ENCODE peak calls at places on chromosomes 1 and 21, in ten cellular contexts. Y, X, B, K, T, C, V, Q, R and F are unnamed samples.

GRCh38 chr21:41359289-41359688 is 2.5 kb upstream of the MX2 start:
- DNase-seq in Y (no peak), X (no peak), B (peak; percentile 58), K (no peak), T (no peak), C (no peak), V (no peak), Q (no peak), R (peak; percentile 43), F (no peak)

GRCh38 chr21:42835611-42836401 is 43.5 kb downstream of the WDR4 start:
- DNase-seq in Y (no peak), X (no peak), B (no peak), K (no peak), T (no peak), C (no peak), V (no peak), Q (no peak), R (no peak), F (no peak)

GRCh38 chr1:216281757-216282156 is 141.5 kb downstream of the USH2A start:
- DNase-seq in Y (no peak), X (no peak), B (no peak), K (no peak), T (no peak), C (no peak), V (no peak), Q (no peak), R (no peak), F (no peak)

GRCh38 chr1:100847481-100847880 is 47.2 kb downstream of the EXTL2 start:
- DNase-seq in Y (no peak), X (no peak), B (no peak), K (peak; percentile 83), T (no peak), C (no peak), V (no peak), Q (no peak), R (no peak), F (no peak)

GRCh38 chr1:228424685-228425660 is 8.3 kb upstream of the TRIM17 start:
- DNase-seq in Y (no peak), X (no peak), B (no peak), K (no peak), T (no peak), C (no peak), V (no peak), Q (no peak), R (no peak), F (no peak)

GRCh38 chr1:116337398-116337797 is 35.6 kb upstream of the ATP1A1 start:
- DNase-seq in Y (no peak), X (no peak), B (no peak), K (no peak), T (no peak), C (no peak), V (no peak), Q (no peak), R (no peak), F (no peak)

GRCh38 chr1:228283476-228284147 is 75.8 kb downstream of the OBSCN start:
- DNase-seq in Y (no peak), X (no peak), B (no peak), K (no peak), T (no peak), C (no peak), V (no peak), Q (no peak), R (no peak), F (no peak)

GRCh38 chr1:109186704-109187071 is 27.0 kb upstream of the SARS1 start:
- DNase-seq in Y (no peak), X (no peak), B (no peak), K (no peak), T (peak; percentile 33), C (peak; percentile 66), V (no peak), Q (no peak), R (no peak), F (peak; percentile 35)

GRCh38 chr1:109628540-109629321 is 9.1 kb downstream of the AMPD2 start:
- DNase-seq in Y (peak; percentile 21), X (no peak), B (no peak), K (no peak), T (no peak), C (peak; percentile 76), V (no peak), Q (no peak), R (no peak), F (no peak)

GRCh38 chr21:42991992-42992740 is 17.8 kb downstream of the PKNOX1 start:
- DNase-seq in Y (peak; percentile 54), X (no peak), B (no peak), K (peak; percentile 53), T (peak; percentile 12), C (no peak), V (peak; percentile 77), Q (no peak), R (peak; percentile 80), F (no peak)

GRCh38 chr1:221884821-221885220 is 142.9 kb upstream of the DUSP10 start:
- DNase-seq in Y (no peak), X (no peak), B (no peak), K (no peak), T (no peak), C (no peak), V (no peak), Q (no peak), R (no peak), F (no peak)

GRCh38 chr1:228166170-228166936 is 749 bp downstream of the IBA57 start:
- DNase-seq in Y (peak; percentile 25), X (peak; percentile 28), B (peak; percentile 63), K (no peak), T (peak; percentile 78), C (peak; percentile 80), V (peak; percentile 36), Q (no peak), R (peak; percentile 64), F (no peak)

GRCh38 chr1:51518730-51519047 is 377 bp downstream of the EPS15 start:
- DNase-seq in Y (peak; percentile 58), X (peak; percentile 14), B (peak; percentile 45), K (no peak), T (peak; percentile 43), C (peak; percentile 8), V (no peak), Q (no peak), R (no peak), F (no peak)

GRCh38 chr1:202501281-202501680 is 152.8 kb downstream of the PPP1R12B start:
- DNase-seq in Y (peak; percentile 21), X (no peak), B (no peak), K (peak; percentile 32), T (no peak), C (no peak), V (peak; percentile 9), Q (peak; percentile 3), R (peak; percentile 39), F (no peak)

GRCh38 chr21:39461419-39461818 is 9.6 kb downstream of the SH3BGR start:
- DNase-seq in Y (no peak), X (no peak), B (no peak), K (no peak), T (no peak), C (no peak), V (no peak), Q (no peak), R (no peak), F (no peak)

GRCh38 chr1:161227196-161227871 is 1.5 kb downstream of the TOMM40L start:
- DNase-seq in Y (peak; percentile 67), X (peak; percentile 76), B (peak; percentile 87), K (peak; percentile 72), T (peak; percentile 39), C (peak; percentile 54), V (no peak), Q (peak; percentile 85), R (peak; percentile 86), F (peak; percentile 65)